ENCODE peak calls at places on chromosomes 11 and 22, in six cellular contexts. S, C, X, D, E and U are unnamed samples.

GRCh38 chr22:28923826-28924732 is 40.7 kb downstream of the ZNRF3 start:
- DNase-seq in D (no peak), S (no peak), C (no peak), X (no peak), E (no peak), U (no peak)

GRCh38 chr11:10117709-10118341 is 176.2 kb downstream of the SBF2 start:
- DNase-seq in S (no peak), E (peak; percentile 25), D (no peak), C (no peak), X (no peak), U (no peak)

GRCh38 chr11:109223441-109223840 is 198.5 kb upstream of the C11orf87 start:
- DNase-seq in E (no peak), D (no peak), X (no peak), S (no peak), C (no peak), U (no peak)

GRCh38 chr11:83711035-83711630 is 425.0 kb upstream of the CCDC90B start:
- DNase-seq in E (no peak), X (no peak), C (no peak), D (no peak), S (no peak), U (no peak)

GRCh38 chr22:38239101-38239761 is 33.6 kb downstream of the TMEM184B start:
- DNase-seq in C (peak; percentile 93), S (no peak), D (no peak), X (peak; percentile 25), E (peak; percentile 93), U (peak; percentile 64)

GRCh38 chr11:17609536-17610401 is 62.7 kb downstream of the OTOG start:
- DNase-seq in E (no peak), D (no peak), S (no peak), C (no peak), X (no peak), U (no peak)

GRCh38 chr11:79156031-79156430 is 284.8 kb downstream of the TENM4 start:
- DNase-seq in E (no peak), X (no peak), D (no peak), C (peak; percentile 71), S (no peak), U (peak; percentile 31)

GRCh38 chr11:126989942-126990715 is 10.4 kb downstream of the KIRREL3 start:
- DNase-seq in X (peak; percentile 85), E (peak; percentile 77), C (no peak), D (peak; percentile 46), S (peak; percentile 91), U (no peak)

GRCh38 chr11:47136327-47136726 is 40.4 kb downstream of the ARFGAP2 start:
- DNase-seq in E (no peak), S (no peak), X (no peak), C (no peak), D (no peak), U (no peak)

GRCh38 chr11:68959465-68960298 is 21.1 kb downstream of the MRGPRD start:
- DNase-seq in D (no peak), S (no peak), E (no peak), C (no peak), X (no peak), U (no peak)

GRCh38 chr22:25942989-25943411 is 201.0 kb downstream of the MYO18B start:
- DNase-seq in X (no peak), C (no peak), D (no peak), E (no peak), S (no peak), U (no peak)

GRCh38 chr22:29344137-29344536 is 28.6 kb upstream of the RASL10A start:
- DNase-seq in C (peak; percentile 94), S (no peak), X (peak; percentile 55), D (no peak), E (peak; percentile 96), U (peak; percentile 70)

GRCh38 chr22:24985824-24986214 is 33.3 kb downstream of the KIAA1671 start:
- DNase-seq in X (no peak), S (no peak), C (peak; percentile 97), E (peak; percentile 77), D (no peak), U (peak; percentile 80)

GRCh38 chr11:46252373-46252914 is 25.0 kb upstream of the CREB3L1 start:
- DNase-seq in D (no peak), E (no peak), C (no peak), S (no peak), X (no peak), U (no peak)

GRCh38 chr11:45079943-45080719 is 66.3 kb upstream of the PRDM11 start:
- DNase-seq in X (no peak), E (no peak), D (peak; percentile 64), S (no peak), C (no peak), U (no peak)

GRCh38 chr22:29224859-29225410 is 19.2 kb downstream of the EMID1 start:
- DNase-seq in E (no peak), C (no peak), D (no peak), S (no peak), X (no peak), U (no peak)

GRCh38 chr22:39177456-39177775 is 24.9 kb upstream of the CBX7 start:
- DNase-seq in D (no peak), E (no peak), C (no peak), X (no peak), S (no peak), U (no peak)

GRCh38 chr11:64003807-64004589 is 17.8 kb downstream of the OTUB1 start:
- DNase-seq in D (no peak), E (no peak), S (no peak), C (no peak), X (no peak), U (no peak)

GRCh38 chr22:35020517-35020916 is 45.4 kb upstream of the ISX start:
- DNase-seq in C (no peak), E (no peak), S (no peak), X (no peak), D (no peak), U (no peak)

GRCh38 chr11:102430158-102430836 is 22.3 kb downstream of the TMEM123 start:
- DNase-seq in X (no peak), C (no peak), D (no peak), E (no peak), S (no peak), U (no peak)

GRCh38 chr11:46149826-46150225 is 28.6 kb upstream of the PHF21A start:
- DNase-seq in X (no peak), D (no peak), C (no peak), E (no peak), S (no peak), U (no peak)

GRCh38 chr11:108916290-108916689 is 251.4 kb downstream of the DDX10 start:
- DNase-seq in E (peak; percentile 28), X (no peak), D (no peak), C (no peak), S (no peak), U (no peak)

GRCh38 chr22:30250713-30251267 is 4.2 kb upstream of the LIF start:
- DNase-seq in D (no peak), C (peak; percentile 68), X (no peak), S (no peak), E (peak; percentile 78), U (peak; percentile 40)

GRCh38 chr22:48827228-48827810 is 1000.4 kb downstream of the BRD1 start:
- DNase-seq in C (no peak), S (no peak), D (no peak), E (peak; percentile 1), X (no peak), U (no peak)

GRCh38 chr11:6284250-6284649 is 24.6 kb downstream of the CCKBR start:
- DNase-seq in S (no peak), E (no peak), D (no peak), X (no peak), C (no peak), U (no peak)

GRCh38 chr11:15390857-15391256 is 276.1 kb downstream of the INSC start:
- DNase-seq in D (no peak), C (no peak), S (no peak), X (no peak), E (no peak), U (no peak)

GRCh38 chr11:68825603-68826002 is 16.1 kb downstream of the CPT1A start:
- DNase-seq in E (peak; percentile 75), D (peak; percentile 70), X (peak; percentile 34), S (peak; percentile 18), C (no peak), U (no peak)

GRCh38 chr11:134652586-134653255 is 240.7 kb upstream of the B3GAT1 start:
- DNase-seq in S (no peak), E (no peak), X (peak; percentile 23), D (no peak), C (no peak), U (no peak)

GRCh38 chr11:20599424-20600346 is at the start of gene SLC6A5:
- DNase-seq in X (peak; percentile 93), D (no peak), E (peak; percentile 33), C (peak; percentile 51), S (peak; percentile 94), U (no peak)

GRCh38 chr11:75371930-75372876 is 20.7 kb upstream of the ARRB1 start:
- DNase-seq in C (no peak), D (no peak), E (peak; percentile 97), X (no peak), S (no peak), U (peak; percentile 65)

GRCh38 chr11:69437001-69437875 is 44.2 kb upstream of the LINC01488 start:
- DNase-seq in X (peak; percentile 61), S (peak; percentile 60), C (peak; percentile 82), E (peak; percentile 85), D (no peak), U (no peak)

GRCh38 chr22:49953027-49953679 is 7.4 kb upstream of the PIM3 start:
- DNase-seq in C (no peak), X (no peak), E (no peak), D (no peak), S (no peak), U (no peak)
- H3K27ac ChIP-seq in C (no peak overlapping the region), X (peak overlapping the region; percentile 39), E (no peak overlapping the region), D (no peak overlapping the region), S (no peak overlapping the region), U (no peak overlapping the region)

DNA sequence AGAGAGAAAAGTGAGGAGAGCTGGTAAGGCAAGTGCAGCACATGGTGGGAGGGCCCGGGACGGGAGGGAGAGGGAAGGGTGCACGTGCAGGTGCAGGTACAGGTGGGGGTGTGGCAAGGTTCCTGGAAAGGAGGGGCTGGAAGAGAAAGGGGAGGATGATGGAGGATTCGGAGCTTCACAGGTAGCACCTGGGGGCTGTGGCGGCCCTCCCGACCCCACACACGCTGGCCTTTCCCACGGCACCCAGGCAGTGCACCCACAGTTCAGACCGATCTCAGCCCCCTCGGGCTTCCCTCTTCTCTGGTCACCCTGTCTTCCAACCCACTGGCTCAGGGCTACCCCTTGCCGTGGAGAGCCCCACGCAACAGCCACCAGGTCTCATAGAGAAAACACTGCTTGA is 67.4 kb upstream of the A4GALT start:
- DNase-seq in C (no peak), D (no peak), E (no peak), S (no peak), X (no peak), U (no peak)
- H3K27ac ChIP-seq in C (no peak overlapping the region), D (no peak overlapping the region), E (no peak overlapping the region), S (no peak overlapping the region), X (no peak overlapping the region), U (no peak overlapping the region)

DNA sequence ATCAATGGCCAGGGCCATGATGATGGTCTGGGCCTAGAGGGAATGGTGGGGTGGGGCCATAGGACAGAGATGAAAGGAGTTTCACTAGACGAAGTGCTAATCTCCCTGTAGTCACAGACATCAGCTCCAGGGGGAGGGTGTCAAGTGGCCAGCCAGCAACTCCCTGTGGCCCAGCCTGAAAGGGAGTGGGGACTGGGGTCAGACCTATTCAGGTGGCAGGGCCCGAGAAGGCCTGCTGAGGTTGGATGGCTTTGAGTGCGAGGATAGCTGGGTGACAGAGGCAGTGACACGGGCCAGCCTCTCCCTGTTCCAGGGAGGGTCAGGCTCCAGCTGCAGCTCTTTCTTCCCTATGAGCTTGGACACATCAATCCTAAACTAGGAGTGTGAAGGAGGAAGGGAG is 11.0 kb downstream of the TOB2 start:
- DNase-seq in S (no peak), D (no peak), C (no peak), X (no peak), E (no peak), U (no peak)
- H3K27ac ChIP-seq in S (no peak overlapping the region), D (no peak overlapping the region), C (no peak overlapping the region), X (no peak overlapping the region), E (no peak overlapping the region), U (no peak overlapping the region)

GRCh38 chr22:37187552-37187890 is 526 bp downstream of the C1QTNF6 start:
- DNase-seq in D (no peak), C (peak; percentile 53), S (no peak), X (peak; percentile 23), E (peak; percentile 58), U (no peak)
- H3K27ac ChIP-seq in D (no peak overlapping the region), C (peak overlapping the region; percentile 92), S (peak overlapping the region; percentile 89), X (peak overlapping the region; percentile 87), E (peak overlapping the region; percentile 96), U (peak overlapping the region; percentile 98)